ENCODE peak calls at places on chromosomes 4 and X, in four cellular contexts. J, P, L and K are unnamed samples.
A peak's percentile ranks its signal among the peaks of the same experiment; 100 is the strongest.

GRCh38 chrX:134990475-134991473 is at the start of gene SMIM10:
- DNase-seq in J (no peak), P (peak; percentile 72), L (no peak), K (no peak)

GRCh38 chr4:41258783-41259182 is 2.1 kb downstream of the UCHL1 start:
- DNase-seq in J (peak; percentile 38), L (peak; percentile 53), P (peak; percentile 74), K (peak; percentile 16)

GRCh38 chrX:110743679-110744340 is 51.8 kb downstream of the CHRDL1 start:
- DNase-seq in P (no peak), J (no peak), L (no peak), K (no peak)

GRCh38 chrX:132590350-132591026 is 101.7 kb upstream of the MBNL3 start:
- DNase-seq in J (no peak), L (no peak), P (no peak), K (no peak)

GRCh38 chr4:38489924-38490639 is 173.9 kb upstream of the KLF3 start:
- DNase-seq in J (no peak), P (peak; percentile 16), L (peak; percentile 3), K (no peak)

GRCh38 chr4:48033825-48034413 is 17.3 kb downstream of the NIPAL1 start:
- DNase-seq in J (no peak), P (peak; percentile 60), L (no peak), K (no peak)

GRCh38 chr4:155367608-155368007 is 9.2 kb downstream of the MAP9 start:
- DNase-seq in L (no peak), J (no peak), P (peak; percentile 46), K (no peak)

GRCh38 chrX:115531818-115532403 is 29.1 kb upstream of the PLS3 start:
- DNase-seq in P (peak; percentile 28), J (no peak), L (no peak), K (no peak)